ENCODE peak calls at places on chromosome 6, in five cellular contexts. X, B, P, W and Q are unnamed samples.

GRCh38 chr6:10521104-10521808 is at the start of gene GCNT2:
- DNase-seq in X (peak; percentile 59), B (no peak), P (no peak), W (no peak), Q (peak; percentile 44)

GRCh38 chr6:110295451-110296145 is 62.6 kb downstream of the METTL24 start:
- DNase-seq in X (no peak), B (peak; percentile 35), P (no peak), W (no peak), Q (no peak)

GRCh38 chr6:146087386-146087785 is 58.5 kb downstream of the GRM1 start:
- DNase-seq in X (no peak), B (no peak), P (no peak), W (no peak), Q (no peak)

GRCh38 chr6:10535198-10535597 is 14.0 kb downstream of the GCNT2 start:
- DNase-seq in X (no peak), B (no peak), P (no peak), W (no peak), Q (no peak)

GRCh38 chr6:168226095-168226781 is 93.3 kb downstream of the DACT2 start:
- DNase-seq in X (no peak), B (no peak), P (no peak), W (no peak), Q (no peak)

GRCh38 chr6:35719830-35720733 is 16.8 kb upstream of the ARMC12 start:
- DNase-seq in X (peak; percentile 69), B (peak; percentile 65), P (peak; percentile 32), W (no peak), Q (peak; percentile 80)

GRCh38 chr6:36033935-36034334 is 6.3 kb downstream of the MAPK14 start:
- DNase-seq in X (no peak), B (peak; percentile 84), P (no peak), W (peak; percentile 10), Q (no peak)

GRCh38 chr6:5125152-5126006 is 40.2 kb downstream of the PPP1R3G start:
- DNase-seq in X (no peak), B (no peak), P (no peak), W (no peak), Q (no peak)

GRCh38 chr6:153312633-153313032 is 181.6 kb upstream of the RGS17 start:
- DNase-seq in X (peak; percentile 48), B (peak; percentile 53), P (peak; percentile 13), W (peak; percentile 2), Q (no peak)

GRCh38 chr6:34945317-34945716 is 56.3 kb downstream of the ANKS1A start:
- DNase-seq in X (no peak), B (no peak), P (no peak), W (no peak), Q (no peak)

GRCh38 chr6:36826520-36827227 is 12.6 kb downstream of the CPNE5 start:
- DNase-seq in X (no peak), B (no peak), P (no peak), W (no peak), Q (no peak)

GRCh38 chr6:166809721-166810120 is 146.6 kb downstream of the RNASET2 start:
- DNase-seq in X (no peak), B (no peak), P (no peak), W (no peak), Q (no peak)

GRCh38 chr6:147530132-147531060 is 21.9 kb downstream of the SAMD5 start:
- DNase-seq in X (no peak), B (peak; percentile 10), P (no peak), W (no peak), Q (no peak)

GRCh38 chr6:139376054-139376355 is 1.6 kb upstream of the CITED2 start:
- DNase-seq in X (no peak), B (peak; percentile 44), P (peak; percentile 24), W (no peak), Q (no peak)

GRCh38 chr6:160755168-160755567 is 53.1 kb downstream of the PLG start:
- DNase-seq in X (no peak), B (no peak), P (no peak), W (no peak), Q (no peak)

GRCh38 chr6:46453756-46454316 is 37.4 kb downstream of the RCAN2 start:
- DNase-seq in X (no peak), B (no peak), P (no peak), W (no peak), Q (no peak)

GRCh38 chr6:119454694-119455093 is 105.1 kb upstream of the MAN1A1 start:
- DNase-seq in X (no peak), B (no peak), P (no peak), W (no peak), Q (no peak)

GRCh38 chr6:138577151-138577915 is 78.0 kb upstream of the NHSL1 start:
- DNase-seq in X (no peak), B (peak; percentile 28), P (no peak), W (no peak), Q (peak; percentile 25)

GRCh38 chr6:52162940-52163908 is 23.0 kb upstream of the IL17A start:
- DNase-seq in X (no peak), B (no peak), P (no peak), W (no peak), Q (peak; percentile 29)

GRCh38 chr6:79874531-79875132 is 72.7 kb downstream of the ELOVL4 start:
- DNase-seq in X (no peak), B (no peak), P (no peak), W (no peak), Q (no peak)

GRCh38 chr6:112576421-112576820 is 229.3 kb downstream of the RFPL4B start:
- DNase-seq in X (no peak), B (no peak), P (no peak), W (no peak), Q (no peak)

GRCh38 chr6:15522427-15522826 is 140.4 kb downstream of the DTNBP1 start:
- DNase-seq in X (no peak), B (no peak), P (no peak), W (no peak), Q (no peak)

GRCh38 chr6:107894821-107895396 is 63.1 kb downstream of the SEC63 start:
- DNase-seq in X (no peak), B (no peak), P (no peak), W (no peak), Q (no peak)

DNA sequence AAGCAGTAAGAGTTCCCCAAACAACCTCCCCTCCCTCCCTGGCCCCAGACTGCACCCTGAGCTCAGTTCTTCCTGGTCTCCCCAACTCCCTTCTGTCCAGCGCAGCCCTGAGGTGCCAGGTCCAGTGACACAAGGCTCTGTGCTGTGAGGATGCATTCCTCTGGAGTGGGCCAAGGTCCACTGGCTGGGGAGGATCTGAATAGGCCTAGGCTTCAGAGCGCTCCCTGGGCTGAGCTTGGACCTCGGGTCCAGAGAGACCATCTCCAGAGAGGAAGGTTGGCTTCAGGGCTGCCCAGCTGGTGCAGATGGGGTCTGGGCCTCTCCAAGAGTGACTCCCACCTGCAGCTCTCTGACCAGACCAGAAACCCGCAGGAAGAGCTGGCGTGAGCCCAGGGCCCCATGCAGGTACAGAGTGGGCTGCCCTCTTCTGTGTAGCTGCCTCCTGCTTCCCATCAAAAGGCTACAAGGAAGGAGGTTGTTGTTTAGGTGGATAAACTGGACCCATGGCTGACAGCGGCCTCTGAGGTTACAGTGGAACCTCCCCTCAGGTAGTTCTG is 52.3 kb upstream of the MLN start:
- DNase-seq in X (no peak), B (no peak), P (no peak), W (no peak), Q (no peak)
- TF ChIP-seq CTCF in X (no peak), B (no peak), P (no peak), W (no peak), Q (no peak)

GRCh38 chr6:19838442-19839236 is 1.5 kb downstream of the ID4 start:
- DNase-seq in X (peak; percentile 75), B (no peak), P (peak; percentile 22), W (no peak), Q (peak; percentile 41)

GRCh38 chr6:19839237-19839546 is 2.0 kb downstream of the ID4 start:
- DNase-seq in X (no peak), B (no peak), P (no peak), W (no peak), Q (no peak)

GRCh38 chr6:19839788-19840187 is 2.6 kb downstream of the ID4 start:
- DNase-seq in X (no peak), B (no peak), P (no peak), W (no peak), Q (no peak)

GRCh38 chr6:19836799-19837510 is at the start of gene ID4:
- DNase-seq in X (peak; percentile 92), B (no peak), P (peak; percentile 94), W (no peak), Q (no peak)

DNA sequence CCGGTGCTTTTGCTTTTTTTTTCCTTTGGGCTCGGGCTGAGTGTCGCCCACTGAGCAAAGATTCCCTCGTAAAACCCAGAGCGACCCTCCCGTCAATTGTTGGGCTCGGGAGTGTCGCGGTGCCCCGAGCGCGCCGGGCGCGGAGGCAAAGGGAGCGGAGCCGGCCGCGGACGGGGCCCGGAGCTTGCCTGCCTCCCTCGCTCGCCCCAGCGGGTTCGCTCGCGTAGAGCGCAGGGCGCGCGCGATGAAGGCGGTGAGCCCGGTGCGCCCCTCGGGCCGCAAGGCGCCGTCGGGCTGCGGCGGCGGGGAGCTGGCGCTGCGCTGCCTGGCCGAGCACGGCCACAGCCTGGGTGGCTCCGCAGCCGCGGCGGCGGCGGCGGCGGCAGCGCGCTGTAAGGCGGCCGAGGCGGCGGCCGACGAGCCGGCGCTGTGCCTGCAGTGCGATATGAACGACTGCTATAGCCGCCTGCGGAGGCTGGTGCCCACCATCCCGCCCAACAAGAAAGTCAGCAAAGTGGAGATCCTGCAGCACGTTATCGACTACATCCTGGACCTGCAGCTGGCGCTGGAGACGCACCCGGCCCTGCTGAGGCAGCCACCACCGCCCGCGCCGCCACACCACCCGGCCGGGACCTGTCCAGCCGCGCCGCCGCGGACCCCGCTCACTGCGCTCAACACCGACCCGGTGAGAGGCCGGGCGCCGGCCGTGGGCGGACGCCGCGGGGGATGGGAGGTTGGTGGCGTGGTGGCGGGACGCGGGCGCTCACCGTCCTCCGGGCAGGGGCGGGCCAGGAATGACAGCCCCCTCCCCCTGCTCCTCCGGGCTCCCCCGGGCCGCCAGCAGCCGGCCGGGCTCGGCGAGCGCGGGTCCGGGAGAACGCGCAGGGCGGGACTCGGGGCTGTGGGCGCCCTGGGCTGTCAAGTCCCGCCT is 606 bp downstream of the ID4 start:
- DNase-seq in X (peak; percentile 74), B (no peak), P (peak; percentile 48), W (no peak), Q (peak; percentile 27)
- TF ChIP-seq CTCF in X (no peak), B (no peak), P (no peak), W (no peak), Q (no peak)

DNA sequence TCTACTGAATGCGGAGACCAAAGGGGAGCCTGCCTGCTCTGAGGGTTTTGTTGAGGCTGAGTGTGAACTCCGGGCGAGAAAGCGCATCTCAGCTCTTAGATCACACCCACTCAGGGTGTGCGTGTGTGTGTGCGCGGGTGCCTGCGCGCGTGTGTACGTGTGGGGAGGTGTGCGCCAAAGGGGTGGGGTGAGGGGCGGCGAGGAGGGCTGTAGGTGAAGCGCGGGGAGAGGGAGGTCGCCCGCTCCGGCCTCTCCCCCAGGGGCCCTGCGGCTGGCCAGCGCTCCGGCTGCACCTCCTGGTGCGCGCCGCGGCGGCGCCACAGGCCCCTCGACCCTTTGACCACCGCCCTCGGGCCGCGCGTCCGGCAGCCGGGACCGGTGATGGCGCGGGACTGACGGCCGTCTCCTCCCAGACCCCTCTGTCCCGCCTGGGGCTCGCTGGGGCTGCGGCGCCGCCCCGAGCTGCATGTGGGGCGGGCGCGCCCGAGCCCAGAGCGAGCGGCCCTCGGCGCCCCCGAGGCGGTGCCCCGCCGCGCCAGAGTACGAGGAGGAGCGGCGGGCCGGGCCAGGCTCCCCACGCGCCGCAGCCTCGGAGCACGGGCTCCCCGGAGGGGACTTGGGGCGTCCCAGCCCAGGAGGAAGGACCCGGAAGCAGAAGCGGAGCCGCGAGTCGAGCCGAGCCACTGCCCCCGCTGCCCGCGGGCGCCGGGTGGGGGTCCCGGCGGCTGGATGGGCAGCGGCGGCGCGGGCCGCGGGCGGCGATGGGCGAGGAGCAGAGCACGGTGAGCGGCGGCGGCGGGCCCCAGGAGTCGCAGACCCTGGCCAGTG is at the start of gene RNF217:
- DNase-seq in X (peak; percentile 77), B (peak; percentile 10), P (peak; percentile 66), W (no peak), Q (peak; percentile 31)
- TF ChIP-seq CTCF in X (no peak), B (no peak), P (peak; percentile 25), W (no peak), Q (no peak)

GRCh38 chr6:3147914-3148757 is 9.2 kb downstream of the TUBB2A start:
- DNase-seq in X (no peak), B (no peak), P (no peak), W (no peak), Q (no peak)
- TF ChIP-seq CTCF in X (peak; percentile 13), B (no peak), P (no peak), W (no peak), Q (no peak)